ENCODE peak calls at places on chromosomes 12 and 14, in four cellular contexts. M is heart left ventricle; Q is CD4-positive, alpha-beta T cell; R is left ventricle myocardium inferior. Z is an unnamed sample.

GRCh38 chr12:67698711-67699603 is 50.4 kb downstream of the DYRK2 start:
- DNase-seq in M (no peak), Q (peak; percentile 22), R (no peak), Z (no peak)

GRCh38 chr14:105146976-105147700 is 21.4 kb downstream of the JAG2 start:
- DNase-seq in Q (peak; percentile 4), M (peak; percentile 21), R (peak; percentile 12), Z (no peak)

GRCh38 chr14:76961631-76962302 is 66.7 kb downstream of the IRF2BPL start:
- DNase-seq in M (peak; percentile 90), Q (peak; percentile 97), R (peak; percentile 85), Z (peak; percentile 66)

GRCh38 chr14:95530461-95531170 is 4.2 kb upstream of the GLRX5 start:
- DNase-seq in M (no peak), R (no peak), Q (no peak), Z (no peak)

GRCh38 chr14:92570863-92571262 is 57.3 kb downstream of the RIN3 start:
- DNase-seq in R (no peak), M (no peak), Q (no peak), Z (no peak)

GRCh38 chr12:12331244-12331771 is 18.7 kb downstream of the MANSC1 start:
- DNase-seq in R (no peak), M (no peak), Q (no peak), Z (no peak)

GRCh38 chr12:123713398-123714301 is 1.5 kb downstream of the ATP6V0A2 start:
- DNase-seq in Q (no peak), R (no peak), M (no peak), Z (no peak)

GRCh38 chr12:92046557-92046956 is 99.1 kb downstream of the BTG1 start:
- DNase-seq in M (no peak), R (no peak), Q (no peak), Z (no peak)

GRCh38 chr14:90332271-90332584 is 487 bp upstream of the NRDE2 start:
- DNase-seq in Q (no peak), M (no peak), R (no peak), Z (no peak)

GRCh38 chr12:93778306-93778705 is 101.1 kb downstream of the CRADD start:
- DNase-seq in Q (no peak), R (peak; percentile 60), M (peak; percentile 72), Z (peak; percentile 34)

GRCh38 chr12:29316772-29317171 is 64.2 kb downstream of the ERGIC2 start:
- DNase-seq in Q (no peak), M (peak; percentile 65), R (peak; percentile 51), Z (no peak)

GRCh38 chr12:65879878-65880277 is 55.6 kb downstream of the HMGA2 start:
- DNase-seq in M (no peak), R (no peak), Q (no peak), Z (no peak)

GRCh38 chr12:103583008-103583407 is 4.1 kb upstream of the STAB2 start:
- DNase-seq in M (no peak), R (no peak), Q (no peak), Z (no peak)

GRCh38 chr12:107788690-107789458 is 14.4 kb downstream of the ASCL4 start:
- DNase-seq in Q (no peak), R (no peak), M (no peak), Z (no peak)

GRCh38 chr12:75883241-75883640 is 148.3 kb downstream of the PHLDA1 start:
- DNase-seq in M (no peak), R (no peak), Q (no peak), Z (no peak)

GRCh38 chr12:53862831-53863230 is 75.8 kb upstream of the HOXC13 start:
- DNase-seq in Q (no peak), R (no peak), M (no peak), Z (no peak)

GRCh38 chr12:10101648-10102220 is 2.9 kb upstream of the CLEC1A start:
- DNase-seq in Q (no peak), R (no peak), M (no peak), Z (no peak)

GRCh38 chr12:81330480-81330879 is 252.6 kb downstream of the ACSS3 start:
- DNase-seq in M (no peak), R (no peak), Q (no peak), Z (no peak)

GRCh38 chr14:55819610-55820304 is 239.8 kb downstream of the KTN1 start:
- DNase-seq in M (no peak), Q (no peak), R (no peak), Z (no peak)

GRCh38 chr14:77391441-77391840 is 14.3 kb downstream of the SAMD15 start:
- DNase-seq in R (no peak), M (no peak), Q (no peak), Z (no peak)

GRCh38 chr12:70070494-70071007 is 172.7 kb upstream of the CNOT2 start:
- DNase-seq in Q (no peak), R (no peak), M (no peak), Z (no peak)

DNA sequence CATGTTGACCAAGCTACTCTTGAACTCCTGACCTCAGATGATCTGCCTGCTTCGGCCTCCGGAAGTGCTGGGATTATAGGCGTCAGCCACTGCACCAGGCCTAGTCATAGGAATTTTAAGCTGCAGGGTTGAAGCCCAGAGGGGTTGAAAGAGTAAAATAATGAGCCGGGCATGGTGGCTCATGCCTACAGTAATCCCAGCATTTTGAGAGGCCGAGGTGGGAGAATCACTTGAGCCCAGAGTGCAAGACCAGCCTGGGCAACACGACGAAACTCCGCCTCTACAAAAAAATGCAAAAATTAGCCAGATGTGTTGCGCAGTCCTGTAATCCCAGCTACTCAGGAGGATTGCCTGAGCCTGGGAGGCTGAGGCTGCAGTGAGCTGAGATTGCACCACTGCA is 69.6 kb downstream of the GALNT8 start:
- DNase-seq in M (no peak), R (no peak), Q (no peak), Z (no peak)
- H3K27me3 ChIP-seq in M (no peaks in the 10 kb centered on the region), R (no peaks in the 10 kb centered on the region), Q (no peaks in the 10 kb centered on the region), Z (no peaks in the 10 kb centered on the region)

GRCh38 chr14:31323419-31323818 is 96.9 kb downstream of the HEATR5A start:
- DNase-seq in Q (no peak), M (no peak), R (no peak), Z (no peak)
- TF ChIP-seq CTCF in Q (no peak), M (no peak), R (no peak), Z (no peak)

GRCh38 chr12:57632369-57632897 is 568 bp downstream of the B4GALNT1 start:
- DNase-seq in M (no peak), R (no peak), Q (no peak), Z (no peak)

GRCh38 chr12:57629897-57630471 is 3.0 kb downstream of the B4GALNT1 start:
- DNase-seq in R (no peak), M (no peak), Q (no peak), Z (no peak)

GRCh38 chr12:57630891-57631433 is 2.0 kb downstream of the B4GALNT1 start:
- DNase-seq in M (no peak), Q (no peak), R (no peak), Z (peak; percentile 2)

GRCh38 chr12:57632898-57633825 is at the start of gene B4GALNT1:
- DNase-seq in Q (peak; percentile 36), M (peak; percentile 70), R (peak; percentile 64), Z (no peak)

GRCh38 chr12:57631566-57632368 is 1.2 kb downstream of the B4GALNT1 start:
- DNase-seq in M (no peak), R (no peak), Q (no peak), Z (peak; percentile 1)
- H3K27me3 ChIP-seq in M (peaks cover 38% of the 10 kb centered on the region), R (peaks cover 75% of the 10 kb centered on the region), Q (peaks cover 68% of the 10 kb centered on the region), Z (peaks cover under 1% of the 10 kb centered on the region)

GRCh38 chr12:6370576-6370935 is 4.8 kb downstream of the SCNN1A start:
- DNase-seq in M (peak; percentile 13), Q (no peak), R (no peak), Z (no peak)

GRCh38 chr12:6369916-6370575 is 5.3 kb downstream of the SCNN1A start:
- DNase-seq in Q (no peak), M (peak; percentile 4), R (no peak), Z (no peak)

GRCh38 chr12:6368906-6369525 is 6.3 kb downstream of the SCNN1A start:
- DNase-seq in R (no peak), Q (no peak), M (peak; percentile 8), Z (no peak)

GRCh38 chr12:6367969-6368892 is 7.1 kb downstream of the SCNN1A start:
- DNase-seq in R (no peak), M (no peak), Q (no peak), Z (no peak)

GRCh38 chr12:6367065-6367968 is 8.0 kb downstream of the SCNN1A start:
- DNase-seq in M (no peak), R (no peak), Q (no peak), Z (no peak)
- TF ChIP-seq CTCF in M (peak; percentile 30), R (peak; percentile 40), Q (peak; percentile 68), Z (no peak)